ENCODE peak calls at places on chromosome 22, in five cellular contexts. D is CD8-positive, alpha-beta memory T cell; J is small intestine; Y is breast epithelium; S is HepG2. M is an unnamed sample.

GRCh38 chr22:49458708-49459099 is 369.0 kb downstream of the BRD1 start:
- DNase-seq in Y (no peak), S (no peak), D (no peak), J (no peak), M (no peak)

GRCh38 chr22:21054046-21054713 is 8.4 kb downstream of the LRRC74B start:
- DNase-seq in S (no peak), D (no peak), J (no peak), Y (no peak), M (peak; percentile 42)

GRCh38 chr22:43205748-43206514 is 19.0 kb upstream of the TTLL12 start:
- DNase-seq in Y (no peak), D (peak; percentile 30), J (no peak), S (no peak), M (no peak)

GRCh38 chr22:33573479-33573878 is 346.8 kb downstream of the LARGE1 start:
- DNase-seq in D (no peak), J (no peak), S (peak; percentile 57), Y (no peak), M (no peak)

GRCh38 chr22:31870890-31871289 is 73.4 kb upstream of the YWHAH start:
- DNase-seq in Y (no peak), J (no peak), D (no peak), S (no peak), M (peak; percentile 27)

GRCh38 chr22:48366056-48366455 is 1461.6 kb downstream of the BRD1 start:
- DNase-seq in Y (no peak), J (no peak), S (no peak), D (no peak), M (no peak)

GRCh38 chr22:35212020-35212419 is 45.3 kb upstream of the HMGXB4 start:
- DNase-seq in Y (no peak), J (no peak), D (no peak), S (no peak), M (no peak)

GRCh38 chr22:29524440-29525191 is 28.9 kb downstream of the THOC5 start:
- DNase-seq in S (peak; percentile 46), Y (no peak), J (no peak), D (no peak), M (no peak)

GRCh38 chr22:19886605-19887250 is 32.1 kb upstream of the GNB1L start:
- DNase-seq in Y (no peak), D (peak; percentile 13), S (no peak), J (no peak), M (no peak)

GRCh38 chr22:43225609-43226008 is 38.7 kb upstream of the TTLL12 start:
- DNase-seq in J (no peak), D (no peak), Y (no peak), S (no peak), M (no peak)

GRCh38 chr22:31046591-31047226 is 34.4 kb upstream of the SMTN start:
- DNase-seq in Y (peak; percentile 45), S (peak; percentile 45), D (no peak), J (no peak), M (peak; percentile 32)

GRCh38 chr22:32354360-32355351 is 3.0 kb upstream of the RFPL3 start:
- DNase-seq in J (no peak), Y (no peak), S (no peak), D (no peak), M (peak; percentile 83)

GRCh38 chr22:36671398-36671797 is 32.2 kb downstream of the CACNG2 start:
- DNase-seq in J (no peak), Y (no peak), S (no peak), D (no peak), M (no peak)

GRCh38 chr22:45684169-45684568 is 12.5 kb downstream of the ATXN10 start:
- DNase-seq in S (no peak), D (no peak), Y (no peak), J (no peak), M (no peak)

GRCh38 chr22:50726643-50727340 is 11.2 kb upstream of the ACR start:
- DNase-seq in S (peak; percentile 21), Y (no peak), D (no peak), J (no peak), M (no peak)

GRCh38 chr22:19825904-19826618 is 28.6 kb downstream of the GNB1L start:
- DNase-seq in D (no peak), S (no peak), Y (peak; percentile 15), J (no peak), M (no peak)

DNA sequence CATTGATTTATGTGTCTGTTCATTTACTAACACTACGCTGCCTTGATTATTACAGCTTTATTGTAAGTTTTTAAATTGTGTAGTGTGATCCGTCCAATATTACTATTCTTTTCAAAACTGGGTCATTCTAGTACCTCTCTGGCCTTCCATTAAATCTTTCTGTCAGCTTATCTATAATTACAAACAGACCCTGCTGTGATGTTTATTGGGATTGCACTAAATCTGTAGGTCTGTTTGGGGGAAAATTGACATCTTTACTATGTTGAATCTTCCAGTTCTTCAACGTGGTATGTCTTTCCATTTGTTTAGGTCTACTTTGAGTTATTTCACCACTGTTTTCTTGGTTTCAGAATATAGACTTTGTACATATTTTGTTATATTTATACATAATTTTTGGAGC is 15.6 kb downstream of the CABIN1 start:
- DNase-seq in J (no peak), D (no peak), Y (no peak), S (no peak), M (no peak)
- H3K27ac ChIP-seq in J (no peak overlapping the region), D (no peak overlapping the region), Y (no peak overlapping the region), S (no peak overlapping the region), M (no peak overlapping the region)

DNA sequence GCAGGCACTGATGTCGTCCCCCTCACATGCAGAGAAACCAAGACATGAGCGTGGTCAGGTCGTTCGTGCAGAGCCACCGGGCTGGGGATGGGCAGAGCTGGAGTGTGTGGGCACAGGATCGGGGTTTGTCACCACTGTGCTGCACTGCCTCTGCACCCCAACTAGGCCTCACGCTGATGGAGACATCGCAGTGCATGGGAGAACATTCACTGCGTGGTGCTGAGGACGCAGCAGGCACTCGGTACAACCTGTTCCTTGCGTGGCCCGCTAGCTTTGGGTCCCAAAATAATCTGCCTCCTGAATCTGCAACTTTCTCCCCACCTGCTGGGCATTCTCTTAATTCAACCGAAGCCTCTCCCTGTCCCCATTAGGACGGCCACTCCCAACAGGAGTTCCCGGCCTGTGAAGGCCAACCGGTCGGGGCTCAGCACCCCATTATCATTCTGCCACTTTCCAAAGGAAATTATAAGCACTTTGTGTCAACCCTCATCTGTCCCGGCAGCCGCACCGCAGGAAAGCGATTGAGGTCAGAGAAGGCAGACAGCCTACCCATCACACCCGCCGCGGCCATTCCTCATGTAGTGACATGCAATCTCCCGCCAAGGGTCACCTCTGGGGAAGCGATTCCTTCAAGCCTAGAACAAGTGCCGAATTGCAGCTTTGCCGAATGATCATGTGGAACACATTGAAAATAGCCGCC is 490.4 kb downstream of the MN1 start:
- DNase-seq in Y (no peak), D (no peak), S (no peak), J (no peak), M (peak; percentile 36)
- H3K4me3 ChIP-seq in Y (no peak overlapping the region), D (no peak overlapping the region), S (no peak overlapping the region), J (no peak overlapping the region), M (no peak overlapping the region)

GRCh38 chr22:26426924-26427323 is 2.1 kb upstream of the ASPHD2 start:
- DNase-seq in S (no peak), Y (no peak), J (no peak), D (no peak), M (no peak)

GRCh38 chr22:26430600-26430999 is 1.5 kb downstream of the ASPHD2 start:
- DNase-seq in J (no peak), D (no peak), Y (no peak), S (no peak), M (no peak)

GRCh38 chr22:26428515-26429457 is at the start of gene ASPHD2:
- DNase-seq in Y (peak; percentile 26), D (peak; percentile 86), S (no peak), J (peak; percentile 63), M (peak; percentile 47)

GRCh38 chr22:26431151-26431995 is 2.3 kb downstream of the ASPHD2 start:
- DNase-seq in D (no peak), S (no peak), J (peak; percentile 10), Y (no peak), M (no peak)

GRCh38 chr22:26429458-26430238 is 588 bp downstream of the ASPHD2 start:
- DNase-seq in J (no peak), D (no peak), S (no peak), Y (no peak), M (peak; percentile 88)
- H3K27ac ChIP-seq in J (no peak overlapping the region), D (no peak overlapping the region), S (no peak overlapping the region), Y (no peak overlapping the region), M (no peak overlapping the region)

GRCh38 chr22:17997456-17997855 is 26.9 kb downstream of the MICAL3 start:
- DNase-seq in Y (no peak), D (no peak), J (no peak), S (no peak), M (no peak)

GRCh38 chr22:18000441-18001039 is 23.8 kb downstream of the MICAL3 start:
- DNase-seq in S (no peak), Y (no peak), J (no peak), D (peak; percentile 15), M (peak; percentile 87)

GRCh38 chr22:17998913-17999312 is 25.4 kb downstream of the MICAL3 start:
- DNase-seq in S (no peak), D (no peak), J (no peak), Y (no peak), M (no peak)

GRCh38 chr22:18001040-18001893 is 23.1 kb downstream of the MICAL3 start:
- DNase-seq in D (peak; percentile 73), Y (peak; percentile 89), J (peak; percentile 96), S (peak; percentile 97), M (peak; percentile 79)

GRCh38 chr22:17999851-18000250 is 24.5 kb downstream of the MICAL3 start:
- DNase-seq in Y (no peak), D (no peak), J (no peak), S (no peak), M (no peak)
- H3K4me3 ChIP-seq in Y (no peak overlapping the region), D (no peak overlapping the region), J (peak overlapping the region; percentile 93), S (peak overlapping the region; percentile 84), M (no peak overlapping the region)

GRCh38 chr22:39152511-39153219 is at the start of gene CBX7:
- DNase-seq in J (peak; percentile 87), S (peak; percentile 49), Y (peak; percentile 94), D (peak; percentile 94), M (peak; percentile 99)

GRCh38 chr22:39151329-39151975 is 1.0 kb downstream of the CBX7 start:
- DNase-seq in S (no peak), D (no peak), J (no peak), Y (no peak), M (no peak)

GRCh38 chr22:39149915-39150847 is 2.3 kb downstream of the CBX7 start:
- DNase-seq in Y (no peak), D (no peak), S (peak; percentile 31), J (no peak), M (no peak)

GRCh38 chr22:39152024-39152510 is 413 bp downstream of the CBX7 start:
- DNase-seq in J (no peak), D (no peak), S (no peak), Y (no peak), M (no peak)

DNA sequence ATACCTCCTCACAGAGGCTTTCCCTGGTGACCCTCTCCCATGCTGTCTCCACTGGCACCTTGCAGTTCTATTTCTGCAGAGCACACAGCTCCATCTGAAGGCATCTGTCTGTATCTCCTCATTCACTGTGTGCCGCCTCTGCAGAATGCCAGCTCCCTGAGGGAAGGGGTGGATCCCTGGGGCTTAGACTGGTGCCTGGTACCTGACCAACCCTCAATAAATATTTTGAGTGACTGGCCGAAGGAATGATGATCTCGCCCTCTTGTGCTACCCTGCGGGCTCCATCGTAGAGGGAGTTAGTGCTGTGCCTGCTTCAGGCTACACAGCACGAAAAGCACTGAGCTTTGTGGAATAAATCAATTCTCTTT is 1.6 kb downstream of the CBX7 start:
- DNase-seq in D (no peak), J (no peak), Y (no peak), S (no peak), M (no peak)
- H3K27ac ChIP-seq in D (peak overlapping the region; percentile 70), J (no peak overlapping the region), Y (peak overlapping the region; percentile 97), S (no peak overlapping the region), M (peak overlapping the region; percentile 92)

M was measured in upper lobe of left lung.